ENCODE peak calls at places on chromosomes 16 and 17, in four cellular contexts. One of them, this sample, is unnamed. For H3K9me3, the result is how much of the 10 kb centered on the place peaks cover.

GRCh38 chr16:77431131-77431670 is 3.6 kb downstream of the ADAMTS18 start:
- DNase-seq in K562: no peak
- DNase-seq in lung: no peak
- DNase-seq in hepatocyte: no peak
- DNase-seq in this sample: no peak

GRCh38 chr17:57284984-57285646 is 28.8 kb downstream of the MSI2 start:
- DNase-seq in K562: peak
- DNase-seq in lung: no peak
- DNase-seq in hepatocyte: no peak
- DNase-seq in this sample: no peak

GRCh38 chr17:80889231-80889896 is 102.3 kb upstream of the CHMP6 start:
- DNase-seq in hepatocyte: no peak
- DNase-seq in lung: no peak
- DNase-seq in K562: no peak
- DNase-seq in this sample: no peak

GRCh38 chr17:46765491-46765890 is 53.0 kb downstream of the WNT3 start:
- DNase-seq in hepatocyte: no peak
- DNase-seq in K562: no peak
- DNase-seq in lung: no peak
- DNase-seq in this sample: no peak

GRCh38 chr16:20114356-20114755 is 40.7 kb upstream of the GPR139 start:
- DNase-seq in K562: no peak
- DNase-seq in lung: no peak
- DNase-seq in hepatocyte: no peak
- DNase-seq in this sample: no peak

GRCh38 chr16:57475711-57476339 is 10.5 kb downstream of the DOK4 start:
- DNase-seq in lung: no peak
- DNase-seq in hepatocyte: peak
- DNase-seq in K562: peak
- DNase-seq in this sample: peak

GRCh38 chr17:38602862-38603785 is 2.6 kb downstream of the SRCIN1 start:
- DNase-seq in lung: no peak
- DNase-seq in K562: no peak
- DNase-seq in hepatocyte: no peak
- DNase-seq in this sample: no peak

GRCh38 chr16:66740010-66740409 is 11.4 kb downstream of the DYNC1LI2 start:
- DNase-seq in lung: no peak
- DNase-seq in K562: peak
- DNase-seq in hepatocyte: peak
- DNase-seq in this sample: no peak

GRCh38 chr16:67188798-67189197 is 1.1 kb downstream of the EXOC3L1 start:
- DNase-seq in K562: no peak
- DNase-seq in hepatocyte: no peak
- DNase-seq in lung: no peak
- DNase-seq in this sample: no peak

GRCh38 chr17:64457156-64457555 is 8.2 kb downstream of the MILR1 start:
- DNase-seq in hepatocyte: no peak
- DNase-seq in lung: no peak
- DNase-seq in K562: no peak
- DNase-seq in this sample: no peak

GRCh38 chr16:10128397-10129258 is 53.6 kb downstream of the GRIN2A start:
- DNase-seq in lung: no peak
- DNase-seq in hepatocyte: no peak
- DNase-seq in K562: no peak
- DNase-seq in this sample: no peak

GRCh38 chr17:34820166-34820920 is 140.9 kb downstream of the CCT6B start:
- DNase-seq in hepatocyte: no peak
- DNase-seq in lung: no peak
- DNase-seq in K562: no peak
- DNase-seq in this sample: no peak

GRCh38 chr17:14169287-14169686 is 67.4 kb downstream of the CDRT15 start:
- DNase-seq in hepatocyte: no peak
- DNase-seq in K562: no peak
- DNase-seq in lung: no peak
- DNase-seq in this sample: no peak

GRCh38 chr17:55705847-55706246 is 16.8 kb downstream of the TMEM100 start:
- DNase-seq in hepatocyte: no peak
- DNase-seq in lung: no peak
- DNase-seq in K562: no peak
- DNase-seq in this sample: no peak

GRCh38 chr17:28427372-28427771 is 21.4 kb upstream of the SLC46A1 start:
- DNase-seq in lung: no peak
- DNase-seq in hepatocyte: no peak
- DNase-seq in K562: no peak
- DNase-seq in this sample: no peak

GRCh38 chr16:47110939-47111338 is 32.8 kb downstream of the NETO2 start:
- DNase-seq in lung: no peak
- DNase-seq in K562: peak
- DNase-seq in hepatocyte: no peak
- DNase-seq in this sample: no peak

GRCh38 chr17:29162909-29163341 is 17.3 kb downstream of the MYO18A start:
- DNase-seq in hepatocyte: no peak
- DNase-seq in K562: peak
- DNase-seq in lung: no peak
- DNase-seq in this sample: no peak

GRCh38 chr16:52925143-52925542 is 127.6 kb downstream of the CHD9NB start:
- DNase-seq in lung: no peak
- DNase-seq in hepatocyte: no peak
- DNase-seq in K562: no peak
- DNase-seq in this sample: no peak

GRCh38 chr17:82793974-82794620 is 42.2 kb downstream of the TBCD start:
- DNase-seq in hepatocyte: peak
- DNase-seq in K562: no peak
- DNase-seq in lung: no peak
- DNase-seq in this sample: no peak

GRCh38 chr17:49798182-49798581 is 9.7 kb downstream of the KAT7 start:
- DNase-seq in lung: no peak
- DNase-seq in hepatocyte: no peak
- DNase-seq in K562: no peak
- DNase-seq in this sample: no peak

GRCh38 chr16:54356391-54356790 is 69.8 kb upstream of the IRX3 start:
- DNase-seq in K562: no peak
- DNase-seq in hepatocyte: no peak
- DNase-seq in lung: no peak
- DNase-seq in this sample: no peak
- H3K9me3 ChIP-seq in K562: under half
- H3K9me3 ChIP-seq in hepatocyte: under half
- H3K9me3 ChIP-seq in lung: under half
- H3K9me3 ChIP-seq in this sample: under half

GRCh38 chr17:19619705-19620325 is 28.7 kb upstream of the ALDH3A2 start:
- DNase-seq in hepatocyte: no peak
- DNase-seq in lung: no peak
- DNase-seq in K562: no peak
- DNase-seq in this sample: no peak

GRCh38 chr17:19618015-19618414 is 30.5 kb upstream of the ALDH3A2 start:
- DNase-seq in lung: no peak
- DNase-seq in K562: no peak
- DNase-seq in hepatocyte: no peak
- DNase-seq in this sample: no peak

GRCh38 chr17:19626079-19626478 is 22.5 kb upstream of the ALDH3A2 start:
- DNase-seq in K562: no peak
- DNase-seq in hepatocyte: no peak
- DNase-seq in lung: no peak
- DNase-seq in this sample: no peak

GRCh38 chr17:19621697-19622096 is 26.9 kb upstream of the ALDH3A2 start:
- DNase-seq in lung: no peak
- DNase-seq in hepatocyte: no peak
- DNase-seq in K562: no peak
- DNase-seq in this sample: no peak
- H3K9me3 ChIP-seq in lung: under half
- H3K9me3 ChIP-seq in hepatocyte: under half
- H3K9me3 ChIP-seq in K562: under half
- H3K9me3 ChIP-seq in this sample: under half

DNA sequence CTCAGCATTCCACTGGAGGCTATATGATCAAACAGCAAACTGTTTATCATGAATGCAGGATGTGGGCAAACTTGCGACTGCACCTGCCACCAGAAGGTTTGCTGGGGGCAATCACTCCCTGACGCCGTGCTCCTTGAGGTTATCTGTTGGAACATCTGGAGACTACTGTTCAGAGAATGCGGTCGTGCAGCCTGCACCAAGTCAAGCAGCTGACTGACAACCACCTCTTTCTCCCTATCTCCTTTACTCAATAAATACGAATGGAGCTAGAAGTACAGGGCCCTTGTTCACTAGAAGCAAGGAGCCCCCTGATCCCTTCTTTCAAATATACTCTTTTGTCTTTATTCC is 2101.2 kb downstream of the TP53TG3F start:
- DNase-seq in hepatocyte: no peak
- DNase-seq in K562: no peak
- DNase-seq in lung: no peak
- DNase-seq in this sample: no peak
- H3K9me3 ChIP-seq in hepatocyte: under half
- H3K9me3 ChIP-seq in K562: under half
- H3K9me3 ChIP-seq in lung: under half
- H3K9me3 ChIP-seq in this sample: under half

GRCh38 chr16:3306078-3306477 is 781 bp downstream of the ZNF75A start:
- DNase-seq in hepatocyte: no peak
- DNase-seq in K562: no peak
- DNase-seq in lung: no peak
- DNase-seq in this sample: no peak

GRCh38 chr16:3305109-3306068 is at the start of the genes TIGD7 and ZNF75A:
- DNase-seq in K562: peak
- DNase-seq in hepatocyte: peak
- DNase-seq in lung: peak
- DNase-seq in this sample: peak

GRCh38 chr16:3304370-3304769 is 860 bp downstream of the TIGD7 start:
- DNase-seq in lung: no peak
- DNase-seq in hepatocyte: no peak
- DNase-seq in K562: no peak
- DNase-seq in this sample: no peak
- H3K9me3 ChIP-seq in lung: under half
- H3K9me3 ChIP-seq in hepatocyte: half or more
- H3K9me3 ChIP-seq in K562: under half
- H3K9me3 ChIP-seq in this sample: under half

GRCh38 chr17:71502443-71502842 is 618.4 kb upstream of the SOX9 start:
- DNase-seq in lung: no peak
- DNase-seq in hepatocyte: no peak
- DNase-seq in K562: no peak
- DNase-seq in this sample: no peak
- H3K9me3 ChIP-seq in lung: under half
- H3K9me3 ChIP-seq in hepatocyte: under half
- H3K9me3 ChIP-seq in K562: under half
- H3K9me3 ChIP-seq in this sample: under half

This sample was measured in T-helper 17 cell.